ENCODE peak calls at places on chromosomes 5 and 9, in seven cellular contexts. One of them, this sample, is unnamed.

GRCh38 chr9:131585375-131585774 is 40.1 kb downstream of the PRRT1B start:
- DNase-seq in DND-41: peak; percentile 75
- DNase-seq in SJSA1: no peak
- DNase-seq in IMR-90: peak; percentile 7
- DNase-seq in astrocyte: no peak
- DNase-seq in iPS DF 6.9: no peak
- DNase-seq in uterus: peak; percentile 14
- DNase-seq in this sample: no peak

GRCh38 chr5:146797683-146798082 is 80.9 kb downstream of the PPP2R2B start:
- DNase-seq in DND-41: no peak
- DNase-seq in SJSA1: no peak
- DNase-seq in IMR-90: no peak
- DNase-seq in astrocyte: no peak
- DNase-seq in iPS DF 6.9: no peak
- DNase-seq in uterus: no peak
- DNase-seq in this sample: no peak

GRCh38 chr5:155844541-155844940 is 482.4 kb upstream of the SGCD start:
- DNase-seq in DND-41: no peak
- DNase-seq in SJSA1: no peak
- DNase-seq in IMR-90: no peak
- DNase-seq in astrocyte: no peak
- DNase-seq in iPS DF 6.9: no peak
- DNase-seq in uterus: no peak
- DNase-seq in this sample: no peak

GRCh38 chr5:38443390-38443789 is 113.1 kb downstream of the LIFR start:
- DNase-seq in DND-41: no peak
- DNase-seq in SJSA1: no peak
- DNase-seq in IMR-90: no peak
- DNase-seq in astrocyte: no peak
- DNase-seq in iPS DF 6.9: no peak
- DNase-seq in uterus: no peak
- DNase-seq in this sample: no peak

GRCh38 chr5:141855265-141856029 is 22.8 kb downstream of the PCDH1 start:
- DNase-seq in DND-41: no peak
- DNase-seq in SJSA1: no peak
- DNase-seq in IMR-90: no peak
- DNase-seq in astrocyte: no peak
- DNase-seq in iPS DF 6.9: no peak
- DNase-seq in uterus: peak; percentile 39
- DNase-seq in this sample: peak; percentile 61

GRCh38 chr5:176185133-176185733 is 53.0 kb upstream of the SIMC1 start:
- DNase-seq in DND-41: no peak
- DNase-seq in SJSA1: no peak
- DNase-seq in IMR-90: peak; percentile 31
- DNase-seq in astrocyte: no peak
- DNase-seq in iPS DF 6.9: no peak
- DNase-seq in uterus: no peak
- DNase-seq in this sample: no peak

GRCh38 chr5:54663876-54664275 is 146.3 kb downstream of the SNX18 start:
- DNase-seq in DND-41: no peak
- DNase-seq in SJSA1: no peak
- DNase-seq in IMR-90: peak; percentile 96
- DNase-seq in astrocyte: peak; percentile 97
- DNase-seq in iPS DF 6.9: no peak
- DNase-seq in uterus: peak; percentile 46
- DNase-seq in this sample: no peak

GRCh38 chr5:93294996-93295395 is 286.0 kb downstream of the NR2F1-AS1 start:
- DNase-seq in DND-41: no peak
- DNase-seq in SJSA1: no peak
- DNase-seq in IMR-90: peak; percentile 44
- DNase-seq in astrocyte: peak; percentile 34
- DNase-seq in iPS DF 6.9: no peak
- DNase-seq in uterus: no peak
- DNase-seq in this sample: no peak

GRCh38 chr9:116860509-116861120 is 173.5 kb downstream of the TRIM32 start:
- DNase-seq in DND-41: peak; percentile 18
- DNase-seq in SJSA1: peak; percentile 59
- DNase-seq in IMR-90: peak; percentile 63
- DNase-seq in astrocyte: peak; percentile 20
- DNase-seq in iPS DF 6.9: peak; percentile 84
- DNase-seq in uterus: peak; percentile 32
- DNase-seq in this sample: no peak

GRCh38 chr9:94912700-94913249 is 186.3 kb downstream of the AOPEP start:
- DNase-seq in DND-41: no peak
- DNase-seq in SJSA1: peak; percentile 85
- DNase-seq in IMR-90: peak; percentile 86
- DNase-seq in astrocyte: peak; percentile 95
- DNase-seq in iPS DF 6.9: no peak
- DNase-seq in uterus: no peak
- DNase-seq in this sample: no peak

GRCh38 chr9:126119731-126120130 is 206.9 kb upstream of the MVB12B start:
- DNase-seq in DND-41: no peak
- DNase-seq in SJSA1: no peak
- DNase-seq in IMR-90: no peak
- DNase-seq in astrocyte: no peak
- DNase-seq in iPS DF 6.9: no peak
- DNase-seq in uterus: no peak
- DNase-seq in this sample: no peak

GRCh38 chr9:92590386-92590785 is 54.6 kb upstream of the ECM2 start:
- DNase-seq in DND-41: no peak
- DNase-seq in SJSA1: no peak
- DNase-seq in IMR-90: peak; percentile 48
- DNase-seq in astrocyte: peak; percentile 31
- DNase-seq in iPS DF 6.9: no peak
- DNase-seq in uterus: peak; percentile 85
- DNase-seq in this sample: no peak

GRCh38 chr9:81086421-81086820 is 602.9 kb downstream of the TLE1 start:
- DNase-seq in DND-41: no peak
- DNase-seq in SJSA1: no peak
- DNase-seq in IMR-90: no peak
- DNase-seq in astrocyte: no peak
- DNase-seq in iPS DF 6.9: no peak
- DNase-seq in uterus: no peak
- DNase-seq in this sample: no peak

GRCh38 chr9:21856301-21857094 is 54.1 kb downstream of the MTAP start:
- DNase-seq in DND-41: no peak
- DNase-seq in SJSA1: no peak
- DNase-seq in IMR-90: peak; percentile 51
- DNase-seq in astrocyte: no peak
- DNase-seq in iPS DF 6.9: no peak
- DNase-seq in uterus: no peak
- DNase-seq in this sample: no peak

GRCh38 chr9:112224401-112225289 is 49.5 kb upstream of the SUSD1 start:
- DNase-seq in DND-41: no peak
- DNase-seq in SJSA1: peak; percentile 84
- DNase-seq in IMR-90: peak; percentile 93
- DNase-seq in astrocyte: peak; percentile 70
- DNase-seq in iPS DF 6.9: no peak
- DNase-seq in uterus: no peak
- DNase-seq in this sample: no peak

GRCh38 chr9:131704195-131704983 is 35.5 kb downstream of the RAPGEF1 start:
- DNase-seq in DND-41: no peak
- DNase-seq in SJSA1: no peak
- DNase-seq in IMR-90: no peak
- DNase-seq in astrocyte: no peak
- DNase-seq in iPS DF 6.9: no peak
- DNase-seq in uterus: no peak
- DNase-seq in this sample: no peak

DNA sequence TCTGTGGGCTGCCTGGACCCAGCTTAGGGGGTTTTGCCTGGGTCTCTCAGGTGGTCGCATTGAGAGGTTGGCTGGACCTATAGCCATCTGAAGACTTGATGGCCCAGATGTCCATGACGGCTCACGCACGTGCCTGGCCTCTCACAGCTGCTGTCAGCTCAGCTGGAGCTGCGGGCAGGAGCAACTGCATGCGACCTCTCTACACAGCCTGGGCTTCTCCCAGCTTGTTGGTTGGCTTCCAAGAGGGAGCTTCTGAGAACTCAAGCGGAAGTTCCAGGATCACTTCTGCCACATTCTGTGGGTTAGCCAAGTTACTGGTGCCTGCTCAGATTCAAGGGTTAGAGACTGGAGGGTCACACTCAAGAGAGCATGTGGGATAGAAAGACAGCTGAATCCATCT is 99.2 kb downstream of the DAPK1 start:
- DNase-seq in DND-41: no peak
- DNase-seq in SJSA1: no peak
- DNase-seq in IMR-90: no peak
- DNase-seq in astrocyte: no peak
- DNase-seq in iPS DF 6.9: no peak
- DNase-seq in uterus: no peak
- DNase-seq in this sample: peak; percentile 69
- H3K4me1 ChIP-seq in DND-41: no peaks in the 10 kb centered on the region
- H3K4me1 ChIP-seq in SJSA1: peaks cover 72% of the 10 kb centered on the region
- H3K4me1 ChIP-seq in IMR-90: peaks cover 17% of the 10 kb centered on the region
- H3K4me1 ChIP-seq in astrocyte: peaks cover 43% of the 10 kb centered on the region
- H3K4me1 ChIP-seq in iPS DF 6.9: peaks cover 11% of the 10 kb centered on the region
- H3K4me1 ChIP-seq in uterus: peaks cover 9% of the 10 kb centered on the region
- H3K4me1 ChIP-seq in this sample: peaks cover 96% of the 10 kb centered on the region

DNA sequence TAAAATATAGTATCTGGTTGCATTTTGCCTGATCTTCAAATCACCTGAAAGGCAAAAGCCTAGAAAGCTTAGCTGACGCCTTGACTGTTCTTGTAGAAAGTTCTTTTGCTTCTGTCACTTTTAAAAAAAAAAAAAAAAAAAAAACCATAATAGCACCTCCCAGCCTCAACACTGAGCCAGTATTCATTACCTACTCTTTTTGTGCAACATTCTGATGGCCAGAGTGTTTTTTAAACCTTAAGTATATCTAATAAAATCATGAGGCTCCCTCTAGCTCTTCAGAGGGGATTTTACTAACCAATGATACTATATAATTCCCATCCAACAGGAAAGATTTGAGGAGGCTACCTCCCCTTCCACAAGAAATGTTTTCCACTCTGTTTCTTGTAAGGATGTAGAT is 3.9 kb downstream of the BNC2 start:
- DNase-seq in DND-41: no peak
- DNase-seq in SJSA1: no peak
- DNase-seq in IMR-90: peak; percentile 47
- DNase-seq in astrocyte: peak; percentile 23
- DNase-seq in iPS DF 6.9: no peak
- DNase-seq in uterus: no peak
- DNase-seq in this sample: no peak
- H3K27ac ChIP-seq in DND-41: no peak overlapping the region
- H3K27ac ChIP-seq in SJSA1: no peak overlapping the region
- H3K27ac ChIP-seq in IMR-90: no peak overlapping the region
- H3K27ac ChIP-seq in astrocyte: no peak overlapping the region
- H3K27ac ChIP-seq in iPS DF 6.9: no peak overlapping the region
- H3K27ac ChIP-seq in uterus: peak overlapping the region; percentile 99
- H3K27ac ChIP-seq in this sample: peak overlapping the region; percentile 51

GRCh38 chr5:172417983-172418630 is 36.2 kb downstream of the SH3PXD2B start:
- DNase-seq in DND-41: no peak
- DNase-seq in SJSA1: peak; percentile 61
- DNase-seq in IMR-90: peak; percentile 95
- DNase-seq in astrocyte: peak; percentile 97
- DNase-seq in iPS DF 6.9: no peak
- DNase-seq in uterus: peak; percentile 99
- DNase-seq in this sample: peak; percentile 90
- H3K4me1 ChIP-seq in DND-41: peaks cover 6% of the 10 kb centered on the region
- H3K4me1 ChIP-seq in SJSA1: peaks cover 25% of the 10 kb centered on the region
- H3K4me1 ChIP-seq in IMR-90: peaks cover 30% of the 10 kb centered on the region
- H3K4me1 ChIP-seq in astrocyte: peaks cover 48% of the 10 kb centered on the region
- H3K4me1 ChIP-seq in iPS DF 6.9: no peaks in the 10 kb centered on the region
- H3K4me1 ChIP-seq in uterus: peaks cover 51% of the 10 kb centered on the region
- H3K4me1 ChIP-seq in this sample: peaks cover 59% of the 10 kb centered on the region

GRCh38 chr5:89090021-89090420 is 207.0 kb upstream of the MEF2C start:
- DNase-seq in DND-41: no peak
- DNase-seq in SJSA1: no peak
- DNase-seq in IMR-90: no peak
- DNase-seq in astrocyte: no peak
- DNase-seq in iPS DF 6.9: no peak
- DNase-seq in uterus: no peak
- DNase-seq in this sample: no peak
- H3K27ac ChIP-seq in DND-41: no peak overlapping the region
- H3K27ac ChIP-seq in SJSA1: no peak overlapping the region
- H3K27ac ChIP-seq in IMR-90: no peak overlapping the region
- H3K27ac ChIP-seq in astrocyte: no peak overlapping the region
- H3K27ac ChIP-seq in iPS DF 6.9: no peak overlapping the region
- H3K27ac ChIP-seq in uterus: no peak overlapping the region
- H3K27ac ChIP-seq in this sample: no peak overlapping the region

GRCh38 chr9:134341929-134342745 is 15.9 kb downstream of the RXRA start:
- DNase-seq in DND-41: no peak
- DNase-seq in SJSA1: no peak
- DNase-seq in IMR-90: no peak
- DNase-seq in astrocyte: no peak
- DNase-seq in iPS DF 6.9: no peak
- DNase-seq in uterus: no peak
- DNase-seq in this sample: no peak
- H3K4me1 ChIP-seq in DND-41: no peaks in the 10 kb centered on the region
- H3K4me1 ChIP-seq in SJSA1: no peaks in the 10 kb centered on the region
- H3K4me1 ChIP-seq in IMR-90: peaks cover 32% of the 10 kb centered on the region
- H3K4me1 ChIP-seq in astrocyte: peaks cover 19% of the 10 kb centered on the region
- H3K4me1 ChIP-seq in iPS DF 6.9: no peaks in the 10 kb centered on the region
- H3K4me1 ChIP-seq in uterus: peaks cover 12% of the 10 kb centered on the region
- H3K4me1 ChIP-seq in this sample: peaks cover 93% of the 10 kb centered on the region

GRCh38 chr5:78360674-78361225 is 333 bp downstream of the SCAMP1 start:
- DNase-seq in DND-41: peak; percentile 63
- DNase-seq in SJSA1: peak; percentile 46
- DNase-seq in IMR-90: no peak
- DNase-seq in astrocyte: no peak
- DNase-seq in iPS DF 6.9: no peak
- DNase-seq in uterus: peak; percentile 37
- DNase-seq in this sample: peak; percentile 84

GRCh38 chr5:78359831-78360673 is at the start of gene SCAMP1:
- DNase-seq in DND-41: peak; percentile 92
- DNase-seq in SJSA1: peak; percentile 87
- DNase-seq in IMR-90: peak; percentile 92
- DNase-seq in astrocyte: peak; percentile 83
- DNase-seq in iPS DF 6.9: peak; percentile 91
- DNase-seq in uterus: peak; percentile 88
- DNase-seq in this sample: peak; percentile 96

GRCh38 chr5:78364005-78364404 is 3.6 kb downstream of the SCAMP1 start:
- DNase-seq in DND-41: no peak
- DNase-seq in SJSA1: no peak
- DNase-seq in IMR-90: no peak
- DNase-seq in astrocyte: no peak
- DNase-seq in iPS DF 6.9: no peak
- DNase-seq in uterus: no peak
- DNase-seq in this sample: no peak

GRCh38 chr5:78361226-78361993 is 993 bp downstream of the SCAMP1 start:
- DNase-seq in DND-41: peak; percentile 21
- DNase-seq in SJSA1: no peak
- DNase-seq in IMR-90: peak; percentile 78
- DNase-seq in astrocyte: peak; percentile 68
- DNase-seq in iPS DF 6.9: no peak
- DNase-seq in uterus: peak; percentile 53
- DNase-seq in this sample: no peak

GRCh38 chr5:78362220-78362619 is 1.8 kb downstream of the SCAMP1 start:
- DNase-seq in DND-41: no peak
- DNase-seq in SJSA1: no peak
- DNase-seq in IMR-90: no peak
- DNase-seq in astrocyte: no peak
- DNase-seq in iPS DF 6.9: no peak
- DNase-seq in uterus: no peak
- DNase-seq in this sample: no peak
- H3K27ac ChIP-seq in DND-41: no peak overlapping the region
- H3K27ac ChIP-seq in SJSA1: no peak overlapping the region
- H3K27ac ChIP-seq in IMR-90: no peak overlapping the region
- H3K27ac ChIP-seq in astrocyte: no peak overlapping the region
- H3K27ac ChIP-seq in iPS DF 6.9: no peak overlapping the region
- H3K27ac ChIP-seq in uterus: no peak overlapping the region
- H3K27ac ChIP-seq in this sample: no peak overlapping the region